ENCODE peak calls at places on chromosome 3, in six cellular contexts. O is HEK293T; C is AG09319; N is left lung; X is stimulated activated CD8-positive, alpha-beta memory T cell treated with anti-CD3 and anti-CD28 coated beads, Interleukin-4, amount 100 ng/mL, for 48 hours; K is T-cell. Z is an unnamed sample.

GRCh38 chr3:10986592-10986991 is 6.0 kb upstream of the SLC6A1 start:
- DNase-seq in O (no peak), C (no peak), N (no peak), X (no peak), K (no peak), Z (no peak)

GRCh38 chr3:193240850-193241706 is at the start of gene PLAAT1:
- DNase-seq in O (peak; percentile 84), C (no peak), N (peak; percentile 55), X (peak; percentile 33), K (no peak), Z (peak; percentile 58)

GRCh38 chr3:106299300-106300098 is 430.7 kb upstream of the CBLB start:
- DNase-seq in O (no peak), C (peak; percentile 19), N (no peak), X (no peak), K (no peak), Z (no peak)

GRCh38 chr3:167733961-167734497 is 663 bp downstream of the PDCD10 start:
- DNase-seq in O (no peak), C (no peak), N (no peak), X (no peak), K (no peak), Z (no peak)

GRCh38 chr3:113914646-113915045 is 33.2 kb upstream of the ZDHHC23 start:
- DNase-seq in O (no peak), C (peak; percentile 44), N (no peak), X (no peak), K (no peak), Z (no peak)

GRCh38 chr3:128484404-128485282 is 8.4 kb downstream of the GATA2 start:
- DNase-seq in O (no peak), C (no peak), N (no peak), X (no peak), K (no peak), Z (no peak)

GRCh38 chr3:15521573-15521965 is at the start of gene COLQ:
- DNase-seq in O (no peak), C (no peak), N (no peak), X (no peak), K (no peak), Z (peak; percentile 43)

GRCh38 chr3:56005196-56005805 is 463.0 kb downstream of the ERC2 start:
- DNase-seq in O (no peak), C (no peak), N (no peak), X (no peak), K (no peak), Z (no peak)

GRCh38 chr3:41418961-41419691 is 219.8 kb downstream of the CTNNB1 start:
- DNase-seq in O (peak; percentile 16), C (no peak), N (no peak), X (peak; percentile 32), K (no peak), Z (no peak)

GRCh38 chr3:52490035-52490937 is 4.9 kb upstream of the STAB1 start:
- DNase-seq in O (no peak), C (no peak), N (no peak), X (no peak), K (no peak), Z (no peak)

GRCh38 chr3:155744091-155744625 is 713 bp downstream of the PLCH1 start:
- DNase-seq in O (peak; percentile 87), C (no peak), N (peak; percentile 61), X (peak; percentile 74), K (peak; percentile 12), Z (peak; percentile 84)

GRCh38 chr3:177236704-177237103 is 39.4 kb upstream of the TBL1XR1 start:
- DNase-seq in O (no peak), C (no peak), N (no peak), X (no peak), K (no peak), Z (peak; percentile 26)

GRCh38 chr3:118948146-118948545 is 86.5 kb downstream of the IGSF11 start:
- DNase-seq in O (no peak), C (no peak), N (no peak), X (no peak), K (no peak), Z (no peak)

GRCh38 chr3:141972394-141972793 is 96.0 kb downstream of the ATP1B3 start:
- DNase-seq in O (no peak), C (no peak), N (no peak), X (no peak), K (no peak), Z (no peak)

GRCh38 chr3:172751188-172751571 is 654 bp downstream of the ECT2 start:
- DNase-seq in O (peak; percentile 20), C (no peak), N (no peak), X (no peak), K (no peak), Z (no peak)

GRCh38 chr3:164095949-164096348 is 982.3 kb downstream of the SI start:
- DNase-seq in O (no peak), C (no peak), N (no peak), X (no peak), K (no peak), Z (no peak)

GRCh38 chr3:138686771-138687221 is 78.2 kb downstream of the FAIM start:
- DNase-seq in O (peak; percentile 7), C (peak; percentile 52), N (no peak), X (no peak), K (no peak), Z (no peak)

GRCh38 chr3:54577313-54577712 is 350.5 kb downstream of the LRTM1 start:
- DNase-seq in O (no peak), C (no peak), N (no peak), X (no peak), K (no peak), Z (no peak)

GRCh38 chr3:196793224-196793623 is 53.6 kb downstream of the PAK2 start:
- DNase-seq in O (no peak), C (peak; percentile 42), N (no peak), X (no peak), K (no peak), Z (no peak)

GRCh38 chr3:177776656-177777055 is 579.4 kb upstream of the TBL1XR1 start:
- DNase-seq in O (no peak), C (no peak), N (no peak), X (no peak), K (no peak), Z (no peak)

GRCh38 chr3:185030399-185030798 is 122.5 kb downstream of the C3orf70 start:
- DNase-seq in O (no peak), C (no peak), N (no peak), X (no peak), K (no peak), Z (no peak)

GRCh38 chr3:52373676-52374075 is 57.6 kb downstream of the DNAH1 start:
- DNase-seq in O (no peak), C (no peak), N (no peak), X (no peak), K (no peak), Z (no peak)

GRCh38 chr3:149771652-149772271 is 19.5 kb upstream of the COMMD2 start:
- DNase-seq in O (peak; percentile 70), C (no peak), N (peak; percentile 43), X (peak; percentile 68), K (no peak), Z (peak; percentile 67)

GRCh38 chr3:156547637-156548036 is 7.3 kb downstream of the SSR3 start:
- DNase-seq in O (no peak), C (no peak), N (no peak), X (no peak), K (no peak), Z (no peak)

GRCh38 chr3:160400631-160401150 is 1.2 kb downstream of the SMC4 start:
- DNase-seq in O (peak; percentile 13), C (no peak), N (peak; percentile 45), X (peak; percentile 39), K (no peak), Z (peak; percentile 63)

GRCh38 chr3:148075829-148076716 is 621.6 kb upstream of the AGTR1 start:
- DNase-seq in O (peak; percentile 40), C (peak; percentile 28), N (no peak), X (no peak), K (no peak), Z (no peak)

GRCh38 chr3:148131990-148132638 is 565.6 kb upstream of the AGTR1 start:
- DNase-seq in O (no peak), C (no peak), N (no peak), X (no peak), K (no peak), Z (no peak)

Z was measured in activated CD8-positive, alpha-beta memory T cell treated with anti-CD3 and anti-CD28 coated beads, Interleukin-2, amount 50 U/mL, for 48 hours.